ENCODE peak calls at places on chromosomes 1 and 21, in five cellular contexts. J is pancreas, A is lung, K is upper lobe of right lung, B is PC-9. I is an unnamed sample.

GRCh38 chr1:233105225-233105624 is 154.8 kb downstream of the NTPCR start:
- DNase-seq in A (no peak), B (no peak), J (no peak), K (no peak), I (no peak)

GRCh38 chr21:29130234-29130993 is at the start of gene MAP3K7CL:
- DNase-seq in B (peak; percentile 35), K (no peak), J (no peak), A (peak; percentile 46), I (peak; percentile 81)

GRCh38 chr1:225871374-225872074 is 10.7 kb downstream of the TMEM63A start:
- DNase-seq in K (no peak), B (peak; percentile 75), A (no peak), J (no peak), I (no peak)

GRCh38 chr1:39575191-39576015 is 1.2 kb downstream of the PABPC4 start:
- DNase-seq in B (no peak), J (peak; percentile 62), K (peak; percentile 84), A (peak; percentile 50), I (peak; percentile 63)

GRCh38 chr1:72278461-72278860 is 3.9 kb downstream of the NEGR1 start:
- DNase-seq in K (no peak), A (no peak), J (no peak), B (no peak), I (no peak)

GRCh38 chr1:93339171-93339697 is 6.5 kb upstream of the DR1 start:
- DNase-seq in K (no peak), A (no peak), B (peak; percentile 57), J (no peak), I (no peak)

GRCh38 chr1:53195913-53196484 is 625 bp upstream of the CPT2 start:
- DNase-seq in K (no peak), J (no peak), B (peak; percentile 39), A (no peak), I (no peak)

GRCh38 chr1:244989813-244990212 is 125.5 kb upstream of the HNRNPU start:
- DNase-seq in A (no peak), K (no peak), J (no peak), B (peak; percentile 33), I (no peak)

GRCh38 chr1:238772321-238772720 is 614.0 kb upstream of the CHRM3 start:
- DNase-seq in K (no peak), A (no peak), B (no peak), J (no peak), I (no peak)

GRCh38 chr1:26045712-26046312 is at the start of gene SLC30A2:
- DNase-seq in J (peak; percentile 65), K (no peak), B (no peak), A (no peak), I (no peak)

GRCh38 chr21:36065497-36066036 is 4.3 kb upstream of the CBR1 start:
- DNase-seq in B (no peak), K (no peak), J (no peak), A (no peak), I (no peak)

GRCh38 chr1:15035236-15035635 is 118.3 kb upstream of the TMEM51 start:
- DNase-seq in K (no peak), A (no peak), B (no peak), J (no peak), I (no peak)

GRCh38 chr1:233490488-233490887 is 123.4 kb upstream of the KCNK1 start:
- DNase-seq in B (no peak), J (peak; percentile 77), A (no peak), K (no peak), I (no peak)

GRCh38 chr1:203137324-203137723 is 9.8 kb downstream of the ADORA1 start:
- DNase-seq in B (no peak), J (no peak), A (no peak), K (no peak), I (no peak)

GRCh38 chr1:244088161-244088560 is 37.1 kb downstream of the ZBTB18 start:
- DNase-seq in K (no peak), J (no peak), B (no peak), A (no peak), I (no peak)

GRCh38 chr1:36565576-36566501 is 83.1 kb upstream of the CSF3R start:
- DNase-seq in K (peak; percentile 34), J (no peak), A (no peak), B (no peak), I (no peak)

GRCh38 chr1:117674521-117675400 is 68.9 kb downstream of the TENT5C start:
- DNase-seq in B (peak; percentile 55), K (no peak), A (no peak), J (peak; percentile 63), I (peak; percentile 55)

GRCh38 chr1:201640624-201641023 is 101.7 kb downstream of the NAV1 start:
- DNase-seq in J (no peak), K (no peak), A (no peak), B (no peak), I (no peak)

GRCh38 chr1:201713093-201713810 is 115.7 kb upstream of the IPO9 start:
- DNase-seq in J (peak; percentile 97), A (peak; percentile 90), K (peak; percentile 89), B (peak; percentile 96), I (peak; percentile 97)

GRCh38 chr1:1956101-1956500 is 37.0 kb upstream of the TMEM52 start:
- DNase-seq in B (no peak), J (no peak), K (no peak), A (no peak), I (no peak)
- TF ChIP-seq CTCF in B (no peak), J (no peak), K (no peak), A (no peak), I (no peak)

DNA sequence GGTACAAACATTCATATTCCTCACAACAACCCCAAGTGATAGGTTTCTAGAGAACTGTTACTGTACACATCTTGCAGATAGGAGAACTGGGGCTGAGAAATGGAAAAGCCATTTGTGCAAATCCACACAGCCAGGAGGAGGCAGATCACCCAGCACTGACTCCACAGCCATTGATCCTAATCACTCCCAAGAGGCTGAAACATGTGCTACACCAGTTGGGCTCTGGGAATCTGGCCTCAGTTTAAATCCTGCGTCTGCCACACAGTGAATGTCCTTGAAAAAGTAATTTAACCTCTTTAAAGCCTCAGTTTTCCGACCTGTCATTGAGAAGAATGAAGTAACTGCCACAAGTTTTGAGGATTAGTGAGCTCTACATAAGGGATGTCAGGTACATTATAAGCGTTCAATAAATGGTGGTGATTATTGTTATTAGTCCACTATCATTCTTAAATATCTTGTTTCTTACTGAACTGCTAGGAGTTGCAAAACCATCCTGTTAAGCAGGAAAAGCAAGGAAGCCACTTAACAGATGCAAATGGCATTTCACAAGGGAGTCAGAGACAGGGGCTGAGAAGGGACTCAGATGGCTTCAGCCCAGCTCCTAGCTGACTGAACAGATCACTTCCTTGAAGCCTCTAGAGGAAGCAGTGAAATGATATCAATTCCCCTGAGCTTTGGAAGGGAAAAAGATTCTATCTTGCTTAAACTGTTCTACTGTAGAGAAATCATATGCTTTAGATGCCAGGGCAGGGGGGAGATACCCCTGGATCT is 151.3 kb downstream of the ST6GALNAC5 start:
- DNase-seq in K (no peak), J (no peak), B (peak; percentile 96), A (no peak), I (no peak)
- H3K4me1 ChIP-seq in K (peaks cover 6% of the 10 kb centered on the region), J (no peaks in the 10 kb centered on the region), B (peaks cover 29% of the 10 kb centered on the region), A (peaks cover 2% of the 10 kb centered on the region), I (no peaks in the 10 kb centered on the region)

GRCh38 chr1:106748581-106748980 is 307.9 kb upstream of the PRMT6 start:
- DNase-seq in A (no peak), B (no peak), K (no peak), J (no peak), I (no peak)
- H3K9me3 ChIP-seq in A (no peaks in the 10 kb centered on the region), B (no peaks in the 10 kb centered on the region), K (no peaks in the 10 kb centered on the region), J (no peaks in the 10 kb centered on the region), I (no peaks in the 10 kb centered on the region)

DNA sequence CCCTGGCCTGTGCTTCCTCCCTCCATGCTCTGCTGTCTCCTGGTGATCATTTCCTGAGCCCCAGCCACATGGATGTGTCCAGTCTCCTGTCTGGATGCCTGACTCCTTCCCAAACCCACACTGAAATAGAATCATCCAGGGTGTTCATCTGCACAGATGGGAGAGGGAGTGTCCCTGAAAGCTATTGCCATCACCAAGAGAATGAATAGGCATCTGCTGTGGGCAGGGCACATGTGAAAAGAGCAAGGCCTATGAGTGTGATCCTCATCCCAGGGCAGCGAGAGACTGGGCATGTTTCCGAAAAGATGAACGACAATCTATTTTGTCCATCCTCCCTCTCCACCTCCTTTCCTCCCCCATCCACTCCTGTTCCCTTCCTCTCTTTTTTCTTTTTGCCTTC is 5.0 kb downstream of the IGSF21 start:
- DNase-seq in J (no peak), K (no peak), A (no peak), B (no peak), I (no peak)
- TF ChIP-seq CTCF in J (no peak), K (no peak), A (no peak), B (no peak), I (no peak)

GRCh38 chr1:46461809-46462448 is 27.7 kb upstream of the DMBX1 start:
- DNase-seq in J (no peak), B (no peak), K (no peak), A (no peak), I (no peak)
- H3K4me1 ChIP-seq in J (no peaks in the 10 kb centered on the region), B (no peaks in the 10 kb centered on the region), K (peaks cover 2% of the 10 kb centered on the region), A (peaks cover 5% of the 10 kb centered on the region), I (peaks cover 1% of the 10 kb centered on the region)

GRCh38 chr1:42040159-42040558 is 113.1 kb upstream of the GUCA2B start:
- DNase-seq in J (peak; percentile 87), A (no peak), K (no peak), B (no peak), I (no peak)

GRCh38 chr1:42037586-42037985 is 115.6 kb upstream of the GUCA2B start:
- DNase-seq in K (no peak), A (no peak), B (no peak), J (no peak), I (no peak)

GRCh38 chr1:42041031-42041430 is 112.2 kb upstream of the GUCA2B start:
- DNase-seq in K (no peak), B (no peak), J (no peak), A (no peak), I (no peak)

GRCh38 chr1:42035830-42036604 is 117.2 kb upstream of the GUCA2B start:
- DNase-seq in J (peak; percentile 97), K (peak; percentile 99), A (peak; percentile 96), B (peak; percentile 78), I (peak; percentile 94)

DNA sequence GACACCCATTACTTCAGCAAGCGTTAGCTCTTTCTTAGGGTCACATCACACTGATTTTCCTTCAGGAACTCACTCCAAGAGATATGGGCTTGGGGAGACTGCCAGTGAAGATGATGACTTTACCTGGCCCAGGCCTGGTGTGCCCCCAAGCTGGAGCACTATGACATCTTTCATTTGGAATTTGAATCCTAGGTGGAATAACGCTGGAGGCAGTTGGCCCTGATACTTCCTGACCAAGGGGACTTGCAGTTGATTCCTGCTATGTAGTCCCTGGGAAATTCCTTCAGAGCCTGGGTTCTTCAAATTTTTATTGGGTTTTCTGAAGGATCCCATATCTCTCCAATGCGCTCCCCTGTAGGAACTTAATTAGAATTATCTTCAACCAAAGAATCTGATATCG is 114.9 kb upstream of the GUCA2B start:
- DNase-seq in A (no peak), B (no peak), J (no peak), K (no peak), I (no peak)
- H3K9me3 ChIP-seq in A (no peaks in the 10 kb centered on the region), B (no peaks in the 10 kb centered on the region), J (no peaks in the 10 kb centered on the region), K (no peaks in the 10 kb centered on the region), I (no peaks in the 10 kb centered on the region)

I was measured in gastrocnemius medialis.